ENCODE peak calls at places on chromosomes 2 and 18, in seven cellular contexts. One of them, this sample, is unnamed.

GRCh38 chr2:118973542-118973951 is 31.6 kb downstream of the MARCO start:
- DNase-seq in T-helper 17 cell: no peak
- DNase-seq in cardiac muscle cell: peak; percentile 74
- DNase-seq in lower lobe of right lung: peak; percentile 77
- DNase-seq in amniotic stem cell: no peak
- DNase-seq in hypothalamus: no peak
- DNase-seq in CD4-positive, alpha-beta T cell: no peak
- DNase-seq in this sample: peak; percentile 54

GRCh38 chr2:48050711-48051110 is 144.4 kb upstream of the FBXO11 start:
- DNase-seq in T-helper 17 cell: no peak
- DNase-seq in cardiac muscle cell: no peak
- DNase-seq in lower lobe of right lung: no peak
- DNase-seq in amniotic stem cell: no peak
- DNase-seq in hypothalamus: no peak
- DNase-seq in CD4-positive, alpha-beta T cell: no peak
- DNase-seq in this sample: no peak

GRCh38 chr2:234678721-234679120 is 181.8 kb upstream of the ARL4C start:
- DNase-seq in T-helper 17 cell: no peak
- DNase-seq in cardiac muscle cell: peak; percentile 91
- DNase-seq in lower lobe of right lung: no peak
- DNase-seq in amniotic stem cell: no peak
- DNase-seq in hypothalamus: no peak
- DNase-seq in CD4-positive, alpha-beta T cell: no peak
- DNase-seq in this sample: peak; percentile 72

GRCh38 chr2:25301453-25302352 is 40.0 kb downstream of the DNMT3A start:
- DNase-seq in T-helper 17 cell: no peak
- DNase-seq in cardiac muscle cell: peak; percentile 62
- DNase-seq in lower lobe of right lung: no peak
- DNase-seq in amniotic stem cell: peak; percentile 13
- DNase-seq in hypothalamus: no peak
- DNase-seq in CD4-positive, alpha-beta T cell: peak; percentile 51
- DNase-seq in this sample: peak; percentile 88

GRCh38 chr2:161681043-161681442 is 56.8 kb downstream of the SLC4A10 start:
- DNase-seq in T-helper 17 cell: no peak
- DNase-seq in cardiac muscle cell: peak; percentile 39
- DNase-seq in lower lobe of right lung: no peak
- DNase-seq in amniotic stem cell: no peak
- DNase-seq in hypothalamus: no peak
- DNase-seq in CD4-positive, alpha-beta T cell: no peak
- DNase-seq in this sample: peak; percentile 1

GRCh38 chr2:162524192-162524591 is 180.3 kb downstream of the GCA start:
- DNase-seq in T-helper 17 cell: no peak
- DNase-seq in cardiac muscle cell: no peak
- DNase-seq in lower lobe of right lung: no peak
- DNase-seq in amniotic stem cell: no peak
- DNase-seq in hypothalamus: no peak
- DNase-seq in CD4-positive, alpha-beta T cell: no peak
- DNase-seq in this sample: no peak

GRCh38 chr2:207041279-207041678 is 102.0 kb downstream of the CPO start:
- DNase-seq in T-helper 17 cell: no peak
- DNase-seq in cardiac muscle cell: peak; percentile 31
- DNase-seq in lower lobe of right lung: no peak
- DNase-seq in amniotic stem cell: no peak
- DNase-seq in hypothalamus: no peak
- DNase-seq in CD4-positive, alpha-beta T cell: no peak
- DNase-seq in this sample: no peak

GRCh38 chr2:73907840-73908452 is 15.1 kb downstream of the ACTG2 start:
- DNase-seq in T-helper 17 cell: peak; percentile 23
- DNase-seq in cardiac muscle cell: peak; percentile 37
- DNase-seq in lower lobe of right lung: no peak
- DNase-seq in amniotic stem cell: no peak
- DNase-seq in hypothalamus: no peak
- DNase-seq in CD4-positive, alpha-beta T cell: peak; percentile 61
- DNase-seq in this sample: no peak

GRCh38 chr2:54226224-54226623 is 29.8 kb downstream of the TSPYL6 start:
- DNase-seq in T-helper 17 cell: no peak
- DNase-seq in cardiac muscle cell: peak; percentile 47
- DNase-seq in lower lobe of right lung: no peak
- DNase-seq in amniotic stem cell: no peak
- DNase-seq in hypothalamus: no peak
- DNase-seq in CD4-positive, alpha-beta T cell: no peak
- DNase-seq in this sample: no peak

GRCh38 chr2:176175729-176176074 is 12.8 kb upstream of the HOXD1 start:
- DNase-seq in T-helper 17 cell: no peak
- DNase-seq in cardiac muscle cell: no peak
- DNase-seq in lower lobe of right lung: no peak
- DNase-seq in amniotic stem cell: no peak
- DNase-seq in hypothalamus: no peak
- DNase-seq in CD4-positive, alpha-beta T cell: no peak
- DNase-seq in this sample: no peak

GRCh38 chr2:26590960-26591618 is 50.1 kb downstream of the CIB4 start:
- DNase-seq in T-helper 17 cell: no peak
- DNase-seq in cardiac muscle cell: no peak
- DNase-seq in lower lobe of right lung: no peak
- DNase-seq in amniotic stem cell: no peak
- DNase-seq in hypothalamus: no peak
- DNase-seq in CD4-positive, alpha-beta T cell: no peak
- DNase-seq in this sample: no peak

GRCh38 chr2:213089438-213089837 is 62.0 kb downstream of the IKZF2 start:
- DNase-seq in T-helper 17 cell: no peak
- DNase-seq in cardiac muscle cell: no peak
- DNase-seq in lower lobe of right lung: no peak
- DNase-seq in amniotic stem cell: no peak
- DNase-seq in hypothalamus: no peak
- DNase-seq in CD4-positive, alpha-beta T cell: no peak
- DNase-seq in this sample: peak; percentile 45

GRCh38 chr2:64250751-64251405 is 106.7 kb upstream of the PELI1 start:
- DNase-seq in T-helper 17 cell: no peak
- DNase-seq in cardiac muscle cell: no peak
- DNase-seq in lower lobe of right lung: no peak
- DNase-seq in amniotic stem cell: no peak
- DNase-seq in hypothalamus: no peak
- DNase-seq in CD4-positive, alpha-beta T cell: no peak
- DNase-seq in this sample: no peak

GRCh38 chr2:98142106-98142815 is 55.3 kb downstream of the VWA3B start:
- DNase-seq in T-helper 17 cell: no peak
- DNase-seq in cardiac muscle cell: no peak
- DNase-seq in lower lobe of right lung: no peak
- DNase-seq in amniotic stem cell: no peak
- DNase-seq in hypothalamus: no peak
- DNase-seq in CD4-positive, alpha-beta T cell: no peak
- DNase-seq in this sample: no peak

GRCh38 chr2:120346034-120346666 is at the start of gene INHBB:
- DNase-seq in T-helper 17 cell: no peak
- DNase-seq in cardiac muscle cell: peak; percentile 22
- DNase-seq in lower lobe of right lung: no peak
- DNase-seq in amniotic stem cell: no peak
- DNase-seq in hypothalamus: no peak
- DNase-seq in CD4-positive, alpha-beta T cell: no peak
- DNase-seq in this sample: peak; percentile 36

GRCh38 chr18:77323640-77324370 is 74.2 kb downstream of the GALR1 start:
- DNase-seq in T-helper 17 cell: no peak
- DNase-seq in cardiac muscle cell: no peak
- DNase-seq in lower lobe of right lung: no peak
- DNase-seq in amniotic stem cell: no peak
- DNase-seq in hypothalamus: no peak
- DNase-seq in CD4-positive, alpha-beta T cell: no peak
- DNase-seq in this sample: no peak